ENCODE peak calls at places on chromosomes 12 and 14, in five cellular contexts. Y is smooth muscle cell of the brain vasculature; A is A172; X is iPS-NIHi11; O is stimulated activated naive CD4-positive, alpha-beta T cell treated with Interleukin-2 at 50 U/mL for 16 hours. J is an unnamed sample.

GRCh38 chr12:119308743-119309456 is 25.6 kb upstream of the CCDC60 start:
- DNase-seq in Y (no peak), A (no peak), X (peak), O (no peak), J (no peak)

GRCh38 chr12:737117-737739 is 15.2 kb upstream of the WNK1 start:
- DNase-seq in A (no peak), X (no peak), Y (no peak), O (no peak), J (no peak)

GRCh38 chr12:128609861-128610260 is 213.9 kb downstream of the SLC15A4 start:
- DNase-seq in X (no peak), Y (no peak), A (no peak), O (no peak), J (no peak)

GRCh38 chr14:32006267-32007110 is 70.6 kb upstream of the ARHGAP5 start:
- DNase-seq in Y (no peak), X (no peak), O (no peak), A (peak), J (no peak)

GRCh38 chr12:15829949-15830348 is 40.8 kb upstream of the EPS8 start:
- DNase-seq in X (no peak), A (no peak), Y (no peak), O (no peak), J (no peak)

GRCh38 chr12:70577283-70577634 is 60.0 kb downstream of the PTPRB start:
- DNase-seq in A (no peak), Y (no peak), O (no peak), X (no peak), J (no peak)

GRCh38 chr12:46110220-46110700 is 119.9 kb upstream of the SCAF11 start:
- DNase-seq in X (no peak), O (no peak), A (no peak), Y (no peak), J (no peak)

GRCh38 chr12:19893514-19893913 is 454.2 kb downstream of the AEBP2 start:
- DNase-seq in Y (peak), O (no peak), A (peak), X (no peak), J (no peak)

GRCh38 chr14:39265032-39265431 is 31.3 kb downstream of the MIA2 start:
- DNase-seq in A (peak), X (no peak), O (no peak), Y (no peak), J (no peak)

GRCh38 chr12:53172352-53172751 is 8.2 kb upstream of the ZNF740 start:
- DNase-seq in Y (no peak), A (peak), O (no peak), X (no peak), J (no peak)

GRCh38 chr14:89600029-89600428 is 183.0 kb upstream of the FOXN3 start:
- DNase-seq in Y (no peak), X (no peak), A (no peak), O (no peak), J (no peak)

GRCh38 chr12:58745348-58746125 is 174.8 kb downstream of the LRIG3 start:
- DNase-seq in A (no peak), X (peak), Y (no peak), O (no peak), J (no peak)

GRCh38 chr12:54591001-54591591 is 2.6 kb upstream of the PPP1R1A start:
- DNase-seq in A (no peak), X (no peak), Y (no peak), O (no peak), J (no peak)

GRCh38 chr12:118467576-118467975 is 91.2 kb downstream of the SUDS3 start:
- DNase-seq in Y (no peak), X (no peak), A (no peak), O (no peak), J (no peak)

GRCh38 chr14:79842270-79842669 is 369.0 kb downstream of the DIO2 start:
- DNase-seq in O (no peak), Y (no peak), A (peak), X (no peak), J (no peak)

GRCh38 chr12:25025260-25025659 is 76.4 kb upstream of the BCAT1 start:
- DNase-seq in A (no peak), Y (no peak), O (no peak), X (no peak), J (no peak)

GRCh38 chr12:27064397-27065342 is 17.7 kb downstream of the C12orf71 start:
- DNase-seq in A (no peak), O (no peak), X (no peak), Y (no peak), J (no peak)

GRCh38 chr14:99598774-99599173 is 5.2 kb downstream of the CCDC85C start:
- DNase-seq in Y (no peak), X (no peak), O (no peak), A (no peak), J (no peak)

GRCh38 chr12:115185529-115185928 is 501.6 kb upstream of the TBX3 start:
- DNase-seq in X (no peak), O (no peak), Y (no peak), A (no peak), J (no peak)

GRCh38 chr14:102729825-102730224 is 47.4 kb upstream of the TRAF3 start:
- DNase-seq in X (no peak), A (no peak), O (no peak), Y (no peak), J (no peak)

GRCh38 chr12:47868552-47869031 is 36.2 kb downstream of the VDR start:
- DNase-seq in X (no peak), A (no peak), Y (no peak), O (no peak), J (no peak)

GRCh38 chr12:106304001-106304421 is 1.5 kb downstream of the TCP11L2 start:
- DNase-seq in Y (no peak), X (no peak), O (peak), A (no peak), J (no peak)

GRCh38 chr14:96117101-96117897 is 78.1 kb downstream of the C14orf132 start:
- DNase-seq in Y (no peak), X (no peak), A (no peak), O (no peak), J (peak)

GRCh38 chr12:66119229-66119869 is 11.2 kb downstream of the LLPH start:
- DNase-seq in A (no peak), X (no peak), Y (no peak), O (no peak), J (no peak)

GRCh38 chr12:111029732-111030131 is 109.4 kb upstream of the MYL2 start:
- DNase-seq in X (no peak), O (no peak), A (no peak), Y (no peak), J (no peak)

GRCh38 chr12:247271-247670 is 15.4 kb downstream of the SLC6A13 start:
- DNase-seq in A (no peak), O (no peak), X (no peak), Y (no peak), J (no peak)